ENCODE peak calls at places on chromosomes 12 and 14, in four cellular contexts. M is uterus, X is stomach, B is adrenal gland. T is an unnamed sample.

GRCh38 chr12:12018454-12018853 is 52.3 kb upstream of the BCL2L14 start:
- DNase-seq in B (no peak), M (no peak), X (no peak), T (peak; percentile 24)

GRCh38 chr14:75885829-75886228 is 96.0 kb downstream of the TGFB3 start:
- DNase-seq in B (no peak), X (no peak), M (no peak), T (no peak)

GRCh38 chr12:90015228-90015627 is 306.6 kb upstream of the ATP2B1 start:
- DNase-seq in M (no peak), B (no peak), X (no peak), T (no peak)

GRCh38 chr12:94615284-94616216 is 34.8 kb downstream of the TMCC3 start:
- DNase-seq in X (peak; percentile 79), B (peak; percentile 55), M (no peak), T (peak; percentile 31)

GRCh38 chr12:50333441-50333840 is 50.1 kb upstream of the LIMA1 start:
- DNase-seq in M (no peak), X (no peak), B (no peak), T (no peak)

GRCh38 chr12:2297004-2297403 is 244.2 kb downstream of the CACNA1C start:
- DNase-seq in B (no peak), X (no peak), M (no peak), T (no peak)

GRCh38 chr14:37598085-37598972 is 2.9 kb downstream of the TTC6 start:
- DNase-seq in M (no peak), B (no peak), X (peak; percentile 70), T (peak; percentile 21)

GRCh38 chr12:55820679-55821078 is 2.8 kb downstream of the ORMDL2 start:
- DNase-seq in M (no peak), B (no peak), X (no peak), T (no peak)

GRCh38 chr14:21990116-21990515 is 316.5 kb upstream of the OR4E1 start:
- DNase-seq in X (no peak), B (no peak), M (no peak), T (no peak)

GRCh38 chr12:65936529-65936911 is 112.2 kb downstream of the HMGA2 start:
- DNase-seq in M (no peak), X (no peak), B (no peak), T (no peak)

GRCh38 chr14:104145826-104146642 is 7.6 kb downstream of the KIF26A start:
- DNase-seq in X (no peak), M (no peak), B (no peak), T (no peak)

GRCh38 chr12:113867258-113867657 is 98.9 kb downstream of the RBM19 start:
- DNase-seq in M (no peak), X (no peak), B (no peak), T (no peak)

GRCh38 chr14:44846232-44846824 is 115.4 kb downstream of the KLHL28 start:
- DNase-seq in B (no peak), X (no peak), M (no peak), T (peak; percentile 25)

GRCh38 chr12:91954761-91955160 is 190.9 kb downstream of the BTG1 start:
- DNase-seq in M (no peak), X (no peak), B (no peak), T (no peak)

GRCh38 chr12:101653030-101653429 is 44.4 kb upstream of the CHPT1 start:
- DNase-seq in X (no peak), B (no peak), M (no peak), T (no peak)

GRCh38 chr14:80300351-80300750 is 89.0 kb upstream of the DIO2 start:
- DNase-seq in B (no peak), M (no peak), X (no peak), T (no peak)

GRCh38 chr12:75705749-75706719 is 194.6 kb upstream of the KRR1 start:
- DNase-seq in M (peak; percentile 55), B (peak; percentile 45), X (no peak), T (peak; percentile 49)

GRCh38 chr12:27025116-27025515 is 2.8 kb downstream of the MED21 start:
- DNase-seq in B (no peak), M (no peak), X (no peak), T (no peak)

GRCh38 chr14:83632375-83632774 is 1897.6 kb upstream of the FLRT2 start:
- DNase-seq in X (no peak), B (no peak), M (no peak), T (no peak)

GRCh38 chr14:74504874-74505617 is 11.5 kb downstream of the ISCA2 start:
- DNase-seq in M (no peak), X (peak; percentile 15), B (no peak), T (no peak)

GRCh38 chr12:128662106-128662505 is 161.7 kb downstream of the SLC15A4 start:
- DNase-seq in B (no peak), M (no peak), X (no peak), T (no peak)

GRCh38 chr14:77615231-77616132 is 955 bp downstream of the SPTLC2 start:
- DNase-seq in B (no peak), M (no peak), X (no peak), T (no peak)

GRCh38 chr12:19222566-19222965 is 93.0 kb downstream of the PLEKHA5 start:
- DNase-seq in B (no peak), M (no peak), X (no peak), T (no peak)

GRCh38 chr12:47991592-47991991 is 12.7 kb downstream of the COL2A1 start:
- DNase-seq in X (no peak), M (no peak), B (no peak), T (no peak)

GRCh38 chr14:71591929-71592328 is 340.3 kb upstream of the RGS6 start:
- DNase-seq in B (no peak), X (no peak), M (no peak), T (no peak)

GRCh38 chr14:102824832-102825231 is 47.6 kb downstream of the TRAF3 start:
- DNase-seq in B (no peak), X (no peak), M (no peak), T (no peak)

GRCh38 chr12:113844495-113845175 is 121.5 kb downstream of the RBM19 start:
- DNase-seq in X (no peak), M (no peak), B (no peak), T (no peak)

GRCh38 chr12:47082963-47083621 is 3.3 kb upstream of the AMIGO2 start:
- DNase-seq in X (no peak), M (no peak), B (no peak), T (no peak)

GRCh38 chr12:22525426-22525825 is 18.9 kb downstream of the C2CD5 start:
- DNase-seq in X (no peak), M (no peak), B (no peak), T (no peak)

GRCh38 chr12:71183846-71184245 is 26.0 kb upstream of the TSPAN8 start:
- DNase-seq in X (no peak), B (no peak), M (no peak), T (no peak)

GRCh38 chr12:49131973-49132461 is 822 bp upstream of the TUBA1B start:
- DNase-seq in X (no peak), M (no peak), B (no peak), T (no peak)

GRCh38 chr12:49131051-49131972 is at the start of gene TUBA1B:
- DNase-seq in X (peak; percentile 93), B (peak; percentile 94), M (peak; percentile 94), T (peak; percentile 97)

GRCh38 chr12:49129332-49130150 is 1.7 kb downstream of the TUBA1B start:
- DNase-seq in X (no peak), B (peak; percentile 45), M (peak; percentile 36), T (no peak)

GRCh38 chr12:49133014-49133413 is 1.8 kb upstream of the TUBA1B start:
- DNase-seq in B (no peak), M (no peak), X (no peak), T (no peak)

DNA sequence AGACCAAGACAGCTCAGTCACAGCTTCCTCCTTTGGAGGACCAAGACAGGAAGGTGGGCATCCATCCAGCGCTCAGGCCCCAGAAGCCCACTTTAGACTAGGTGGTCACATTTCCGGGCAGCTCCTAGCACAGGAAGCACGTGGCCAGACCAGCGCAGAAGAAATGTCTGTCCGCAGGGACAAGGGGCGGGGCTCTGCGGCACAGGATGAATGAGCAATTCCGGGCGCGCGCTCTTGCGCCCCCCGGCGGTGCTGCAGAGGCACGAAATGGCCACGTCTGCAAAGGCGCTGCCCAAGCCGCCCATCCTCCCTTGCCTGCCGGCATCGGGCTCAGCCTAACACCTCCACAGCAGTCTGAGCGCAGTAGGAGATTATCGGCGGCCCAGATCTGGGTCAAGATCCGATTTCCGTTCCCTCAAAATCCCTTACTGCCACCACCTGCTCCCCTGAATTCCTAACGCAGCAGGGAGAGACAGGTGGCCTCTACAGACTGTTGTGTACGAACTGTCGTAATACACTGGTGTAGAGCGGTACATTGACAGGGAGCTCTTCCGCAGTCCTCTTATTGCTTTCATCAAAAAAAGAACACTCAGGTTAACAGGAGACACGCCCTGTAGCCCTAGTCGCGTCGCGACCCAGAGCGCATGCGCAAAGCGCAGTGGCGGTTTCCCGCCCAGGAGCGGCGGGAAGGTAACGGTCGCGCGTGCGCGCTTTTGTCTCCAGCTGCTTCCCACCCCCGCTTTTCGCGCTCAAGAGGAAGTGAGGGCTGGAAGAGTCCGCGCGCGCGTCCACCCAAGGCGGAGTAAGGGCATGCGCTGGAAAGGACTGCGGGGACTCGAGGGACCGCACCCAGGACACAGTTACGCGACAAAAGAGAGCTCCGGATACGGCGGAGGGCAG is 794 bp downstream of the TUBA1B start:
- DNase-seq in B (peak; percentile 93), X (peak; percentile 95), M (peak; percentile 94), T (peak; percentile 95)
- TF ChIP-seq POLR2A in B (no peak), X (no peak), M (peak; percentile 47), T (peak; percentile 12)

GRCh38 chr14:19930617-19931016 is at the start of gene OR4K1:
- DNase-seq in X (no peak), M (no peak), B (no peak), T (no peak)
- H3K9me3 ChIP-seq in X (peaks cover 6% of the 10 kb centered on the region), M (no peaks in the 10 kb centered on the region), B (no peaks in the 10 kb centered on the region), T (no peaks in the 10 kb centered on the region)

DNA sequence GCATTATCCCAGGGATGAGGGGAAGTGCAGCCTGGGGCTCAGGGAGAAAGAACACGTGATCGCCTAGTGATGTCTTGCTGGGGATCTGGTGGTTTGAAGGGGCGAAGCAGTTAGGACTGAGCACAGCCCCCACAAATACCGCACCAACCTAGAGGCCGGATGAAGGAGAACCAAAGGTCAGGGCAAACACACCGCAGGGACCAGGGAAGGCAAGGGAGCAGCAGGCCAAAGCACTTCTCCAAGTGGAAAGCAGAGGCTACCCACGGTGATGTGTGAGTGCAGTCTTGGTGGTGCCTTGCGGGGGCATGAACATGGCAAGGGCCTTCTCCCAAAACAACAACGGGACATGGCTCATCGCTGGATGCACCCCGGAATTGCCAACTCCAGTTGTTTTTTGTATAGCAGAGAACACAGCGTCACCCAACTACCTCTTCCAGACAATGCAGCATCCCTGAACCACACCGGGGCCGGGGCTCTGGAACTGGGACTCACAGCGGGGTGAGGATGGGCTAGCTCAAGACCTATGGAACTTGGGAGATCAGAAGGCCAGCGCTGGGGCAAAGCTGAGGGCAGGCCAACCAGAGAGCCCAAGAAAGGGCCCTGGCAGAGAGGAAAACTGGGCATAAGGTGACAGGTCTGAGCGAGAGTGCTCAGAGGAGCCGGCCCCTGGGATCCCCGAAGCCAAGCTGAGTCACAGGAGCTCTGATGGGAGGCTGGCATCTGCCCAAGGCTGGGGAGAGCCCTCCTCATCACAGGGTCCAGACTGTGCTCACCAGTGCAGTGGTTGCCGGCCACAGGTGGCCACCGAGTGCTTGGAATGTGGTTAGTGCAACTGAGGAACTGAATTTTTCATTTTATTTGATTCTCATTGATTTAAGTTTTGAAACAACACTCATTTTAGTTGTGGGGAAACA is 11.1 kb downstream of the GALNT16 start:
- DNase-seq in M (no peak), B (peak; percentile 33), X (no peak), T (no peak)
- TF ChIP-seq POLR2A in M (no peak), B (no peak), X (no peak), T (no peak)

DNA sequence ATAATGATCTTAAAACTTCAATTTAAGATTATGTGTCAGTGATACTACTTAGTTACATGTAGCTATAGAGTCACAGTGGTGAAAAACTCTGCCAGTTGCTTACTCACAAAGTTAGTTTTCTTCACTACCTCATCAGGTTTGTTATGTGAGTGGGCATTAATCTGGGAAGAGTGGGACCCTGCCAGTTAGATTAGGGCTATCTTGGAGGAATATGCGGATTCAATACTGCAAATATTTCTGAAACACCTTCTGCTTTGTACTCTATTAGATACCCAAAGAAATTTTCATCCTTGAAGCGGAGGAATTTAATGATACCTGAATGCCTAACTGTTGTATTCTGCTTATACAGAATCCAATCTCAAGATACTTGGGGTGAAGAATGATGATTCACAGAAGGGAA is 25.1 kb downstream of the ZNF268 start:
- DNase-seq in X (no peak), B (no peak), M (no peak), T (no peak)
- H3K9me3 ChIP-seq in X (peaks cover 100% of the 10 kb centered on the region), B (peaks cover 98% of the 10 kb centered on the region), M (peaks cover 95% of the 10 kb centered on the region), T (no peaks in the 10 kb centered on the region)

T was measured in testis.